ENCODE peak calls at places on chromosomes 2 and 18, in four cellular contexts. Y is upper lobe of left lung, T is GM12878, H is HepG2. E is an unnamed sample.

GRCh38 chr2:9704600-9704999 is 73.8 kb upstream of the YWHAQ start:
- DNase-seq in Y (no peak), T (no peak), H (no peak), E (no peak)

GRCh38 chr18:62744076-62744705 is 28.9 kb downstream of the PHLPP1 start:
- DNase-seq in Y (no peak), T (no peak), H (peak; percentile 33), E (no peak)

GRCh38 chr18:6679201-6679600 is 50.3 kb upstream of the ARHGAP28 start:
- DNase-seq in Y (no peak), T (no peak), H (no peak), E (no peak)

GRCh38 chr2:43057742-43058706 is 168.4 kb downstream of the ZFP36L2 start:
- DNase-seq in Y (no peak), T (no peak), H (no peak), E (no peak)

GRCh38 chr2:219627105-219628100 is at the start of gene SLC4A3:
- DNase-seq in Y (no peak), T (no peak), H (no peak), E (peak; percentile 31)

GRCh38 chr2:128320609-128321420 is 2.1 kb upstream of the HS6ST1 start:
- DNase-seq in Y (no peak), T (no peak), H (no peak), E (no peak)

GRCh38 chr2:112542123-112542973 is at the start of gene POLR1B:
- DNase-seq in Y (peak; percentile 89), T (peak; percentile 65), H (peak; percentile 89), E (peak; percentile 85)

GRCh38 chr18:5937086-5937485 is 41.8 kb upstream of the TMEM200C start:
- DNase-seq in Y (no peak), T (no peak), H (no peak), E (no peak)

GRCh38 chr18:30999186-30999585 is 43.4 kb downstream of the DSC3 start:
- DNase-seq in Y (no peak), T (no peak), H (no peak), E (no peak)

GRCh38 chr2:160043265-160043664 is 19.1 kb downstream of the PLA2R1 start:
- DNase-seq in Y (no peak), T (no peak), H (no peak), E (no peak)

GRCh38 chr2:174634130-174635014 is 36.8 kb upstream of the WIPF1 start:
- DNase-seq in Y (peak; percentile 34), T (peak; percentile 65), H (no peak), E (no peak)

GRCh38 chr2:223998983-223999382 is 40.1 kb downstream of the SERPINE2 start:
- DNase-seq in Y (no peak), T (no peak), H (no peak), E (no peak)

GRCh38 chr2:219595250-219595649 is 2.4 kb upstream of the STK11IP start:
- DNase-seq in Y (no peak), T (no peak), H (peak; percentile 43), E (no peak)

GRCh38 chr18:12011962-12012549 is 30.7 kb downstream of the IMPA2 start:
- DNase-seq in Y (peak; percentile 79), T (no peak), H (no peak), E (peak; percentile 75)

GRCh38 chr2:237598468-237599208 is 8.1 kb upstream of the RAB17 start:
- DNase-seq in Y (no peak), T (no peak), H (no peak), E (no peak)

GRCh38 chr2:137383391-137383790 is 580.9 kb upstream of the HNMT start:
- DNase-seq in Y (no peak), T (no peak), H (no peak), E (no peak)

GRCh38 chr2:38076710-38077430 is 919 bp upstream of the CYP1B1 start:
- DNase-seq in Y (peak; percentile 83), T (no peak), H (no peak), E (peak; percentile 70)

GRCh38 chr2:144642106-144642505 is 122.2 kb upstream of the ZEB2 start:
- DNase-seq in Y (no peak), T (no peak), H (no peak), E (no peak)

GRCh38 chr18:811192-812122 is 585 bp downstream of the YES1 start:
- DNase-seq in Y (peak; percentile 27), T (no peak), H (no peak), E (peak; percentile 40)

GRCh38 chr2:54545700-54546450 is 89.7 kb downstream of the SPTBN1 start:
- DNase-seq in Y (no peak), T (no peak), H (peak; percentile 97), E (no peak)

GRCh38 chr18:63144748-63145147 is 174.8 kb downstream of the BCL2 start:
- DNase-seq in Y (no peak), T (no peak), H (no peak), E (no peak)

GRCh38 chr2:54977149-54977548 is 73.1 kb downstream of the RTN4 start:
- DNase-seq in Y (no peak), T (peak; percentile 77), H (no peak), E (no peak)

GRCh38 chr2:557635-558301 is 119.4 kb downstream of the TMEM18 start:
- DNase-seq in Y (no peak), T (no peak), H (no peak), E (no peak)

GRCh38 chr18:48921305-48922202 is 29.2 kb downstream of the SMAD7 start:
- DNase-seq in Y (no peak), T (no peak), H (no peak), E (no peak)

GRCh38 chr2:227161947-227162346 is 2.1 kb downstream of the COL4A4 start:
- DNase-seq in Y (no peak), T (no peak), H (no peak), E (no peak)

GRCh38 chr18:64893349-64893748 is 744.5 kb upstream of the LINC00305 start:
- DNase-seq in Y (no peak), T (no peak), H (no peak), E (no peak)

GRCh38 chr18:42087876-42088275 is 132.8 kb downstream of the PIK3C3 start:
- DNase-seq in Y (no peak), T (no peak), H (no peak), E (no peak)

GRCh38 chr2:120104002-120104467 is 91.2 kb downstream of the EPB41L5 start:
- DNase-seq in Y (no peak), T (no peak), H (no peak), E (no peak)

GRCh38 chr2:224997802-224998201 is 44.5 kb downstream of the DOCK10 start:
- DNase-seq in Y (no peak), T (no peak), H (no peak), E (no peak)

GRCh38 chr18:3667255-3668137 is 217.5 kb downstream of the TGIF1 start:
- DNase-seq in Y (no peak), T (no peak), H (peak; percentile 72), E (no peak)

GRCh38 chr18:26802330-26803200 is 62.9 kb downstream of the AQP4 start:
- DNase-seq in Y (no peak), T (no peak), H (no peak), E (no peak)

GRCh38 chr18:36708366-36708765 is 120.4 kb downstream of the TPGS2 start:
- DNase-seq in Y (no peak), T (no peak), H (no peak), E (no peak)

DNA sequence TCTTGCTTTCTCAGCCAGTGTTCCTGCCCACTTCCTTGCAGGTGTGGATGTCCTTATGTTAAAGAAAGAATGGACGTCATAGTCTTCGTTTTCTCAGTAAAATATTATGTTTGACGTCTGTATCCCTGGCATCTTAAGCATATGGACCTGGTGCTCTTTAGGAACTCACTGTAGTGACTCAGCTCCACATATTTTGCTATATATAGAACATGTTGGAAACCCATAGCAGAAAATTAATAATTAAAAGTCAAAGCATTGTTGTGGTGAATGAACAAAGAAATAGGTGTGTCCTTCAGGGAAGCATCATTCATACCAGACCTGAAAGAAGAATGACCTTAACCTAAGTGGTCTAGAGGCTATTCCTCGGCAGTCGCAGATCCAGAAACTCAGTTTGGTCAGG is 196.1 kb downstream of the MCFD2 start:
- DNase-seq in Y (no peak), T (no peak), H (no peak), E (no peak)
- H3K4me3 ChIP-seq in Y (no peak overlapping the region), T (no peak overlapping the region), H (no peak overlapping the region), E (no peak overlapping the region)

GRCh38 chr2:187769437-187769836 is 215.2 kb upstream of the TFPI start:
- DNase-seq in Y (no peak), T (no peak), H (no peak), E (no peak)
- TF ChIP-seq POLR2AphosphoS5 in Y (no peak), T (no peak), H (no peak), E (no peak)

GRCh38 chr2:207812058-207812857 is 42.6 kb upstream of the FZD5 start:
- DNase-seq in Y (no peak), T (no peak), H (no peak), E (no peak)
- H3K4me3 ChIP-seq in Y (no peak overlapping the region), T (no peak overlapping the region), H (no peak overlapping the region), E (no peak overlapping the region)

GRCh38 chr2:70756126-70756525 is 11.9 kb downstream of the ADD2 start:
- DNase-seq in Y (no peak), T (no peak), H (no peak), E (no peak)
- TF ChIP-seq POLR2AphosphoS5 in Y (no peak), T (no peak), H (no peak), E (no peak)

GRCh38 chr2:73117441-73117840 is 4.7 kb upstream of the RAB11FIP5 start:
- DNase-seq in Y (no peak), T (no peak), H (no peak), E (no peak)
- H3K4me3 ChIP-seq in Y (no peak overlapping the region), T (no peak overlapping the region), H (no peak overlapping the region), E (no peak overlapping the region)

GRCh38 chr18:44557626-44558151 is 123.0 kb upstream of the SETBP1 start:
- DNase-seq in Y (no peak), T (no peak), H (no peak), E (no peak)
- TF ChIP-seq POLR2AphosphoS5 in Y (no peak), T (no peak), H (no peak), E (no peak)

E was measured in stomach.